ENCODE peak calls at places on chromosomes 5 and 9, in ten cellular contexts. I is cardiac muscle cell, R is choroid plexus epithelial cell, P is lower leg skin, W is HCT116, S is pancreas, H is sigmoid colon, B is BJ, Y is mammary epithelial cell, O is esophagus squamous epithelium. V is an unnamed sample.

GRCh38 chr9:93188426-93189368 is 4.8 kb downstream of the WNK2 start:
- DNase-seq in P (no peak), B (no peak), H (no peak), S (no peak), O (no peak), I (no peak), W (no peak), Y (no peak), R (no peak), V (no peak)

GRCh38 chr9:95741631-95742030 is 133.9 kb upstream of the ERCC6L2 start:
- DNase-seq in H (no peak), P (no peak), S (no peak), Y (no peak), O (no peak), W (no peak), R (no peak), B (no peak), I (no peak), V (no peak)

GRCh38 chr9:105329729-105330082 is 85.3 kb downstream of the SLC44A1 start:
- DNase-seq in R (peak), H (no peak), P (no peak), O (no peak), B (no peak), I (peak), W (no peak), Y (no peak), S (no peak), V (no peak)

GRCh38 chr9:82894961-82895902 is 167.7 kb downstream of the RASEF start:
- DNase-seq in R (no peak), I (no peak), H (no peak), Y (no peak), S (no peak), P (no peak), O (no peak), W (no peak), B (no peak), V (no peak)

GRCh38 chr5:2093859-2094615 is 211.3 kb upstream of the IRX4 start:
- DNase-seq in H (no peak), B (peak), O (no peak), I (peak), Y (peak), W (no peak), P (peak), S (no peak), R (peak), V (peak)

GRCh38 chr9:70683841-70684240 is 269.4 kb upstream of the KLF9 start:
- DNase-seq in I (peak), Y (no peak), H (no peak), P (no peak), R (no peak), B (no peak), W (no peak), S (no peak), O (no peak), V (no peak)

GRCh38 chr9:24464321-24464951 is 81.3 kb downstream of the IZUMO3 start:
- DNase-seq in B (no peak), W (no peak), P (no peak), R (peak), Y (peak), I (peak), H (no peak), S (no peak), O (no peak), V (no peak)

GRCh38 chr5:148829734-148830133 is 3.3 kb downstream of the ADRB2 start:
- DNase-seq in H (no peak), B (no peak), P (no peak), S (no peak), I (no peak), O (no peak), Y (no peak), R (no peak), W (no peak), V (no peak)

GRCh38 chr5:151886741-151887261 is 37.9 kb downstream of the GLRA1 start:
- DNase-seq in S (no peak), I (no peak), W (no peak), O (no peak), R (no peak), P (no peak), B (no peak), H (no peak), Y (no peak), V (no peak)

GRCh38 chr5:129399069-129399468 is 61.0 kb upstream of the ADAMTS19 start:
- DNase-seq in I (no peak), W (no peak), B (no peak), P (no peak), S (no peak), Y (no peak), O (no peak), H (no peak), R (no peak), V (no peak)

GRCh38 chr5:139823757-139824355 is 28.2 kb downstream of the PSD2 start:
- DNase-seq in P (no peak), I (no peak), B (no peak), O (no peak), H (peak), R (no peak), Y (no peak), S (no peak), W (no peak), V (no peak)

GRCh38 chr9:98576354-98576753 is 132.4 kb downstream of the GABBR2 start:
- DNase-seq in B (no peak), P (no peak), R (no peak), W (no peak), Y (no peak), S (no peak), O (no peak), I (no peak), H (no peak), V (no peak)

DNA sequence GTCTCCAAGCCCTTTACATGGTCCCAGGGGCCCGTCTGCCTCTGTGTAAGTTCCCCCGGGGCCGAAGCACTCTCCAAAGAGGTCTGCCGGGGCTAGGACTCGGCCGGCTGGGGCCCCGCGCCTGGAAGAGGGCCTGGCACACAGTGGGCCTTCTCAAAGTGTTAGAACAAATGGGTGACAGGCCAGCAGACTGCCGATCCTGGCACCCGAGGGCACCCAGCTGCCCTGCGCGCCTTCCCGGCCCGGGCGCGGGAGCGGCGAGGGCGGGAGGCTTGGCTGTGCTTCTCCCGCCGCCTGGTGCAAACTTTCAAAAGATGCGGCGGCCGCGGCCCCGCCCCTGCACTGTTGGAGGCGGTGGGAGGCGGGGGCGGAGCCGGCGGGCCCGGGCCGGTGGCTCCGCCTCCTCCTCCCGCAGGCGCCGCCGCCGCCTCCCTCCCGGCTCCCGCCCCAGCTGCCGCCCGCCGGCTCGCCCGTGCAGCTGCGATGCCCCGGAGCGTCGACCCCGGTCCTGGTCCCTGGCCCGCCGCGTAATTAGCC is at the start of gene NEURL1B:
- DNase-seq in R (peak), B (no peak), Y (peak), O (no peak), P (peak), S (peak), I (peak), W (peak), H (peak), V (peak)
- H3K4me3 ChIP-seq in R (peak), B (peak), Y (peak), O (peak), P (peak), S (peak), I (peak), W (peak), H (peak), V (peak)

GRCh38 chr5:57117601-57118000 is 56.3 kb upstream of the GPBP1 start:
- DNase-seq in W (no peak), H (no peak), O (no peak), P (no peak), S (no peak), I (no peak), Y (peak), B (no peak), R (no peak), V (no peak)

GRCh38 chr5:57113486-57113885 is 60.4 kb upstream of the GPBP1 start:
- DNase-seq in I (peak), P (no peak), R (no peak), S (no peak), O (no peak), Y (no peak), W (no peak), H (no peak), B (no peak), V (no peak)

GRCh38 chr5:57106661-57107060 is 67.2 kb upstream of the GPBP1 start:
- DNase-seq in Y (no peak), W (no peak), R (no peak), I (no peak), P (no peak), H (no peak), S (no peak), B (no peak), O (no peak), V (no peak)

DNA sequence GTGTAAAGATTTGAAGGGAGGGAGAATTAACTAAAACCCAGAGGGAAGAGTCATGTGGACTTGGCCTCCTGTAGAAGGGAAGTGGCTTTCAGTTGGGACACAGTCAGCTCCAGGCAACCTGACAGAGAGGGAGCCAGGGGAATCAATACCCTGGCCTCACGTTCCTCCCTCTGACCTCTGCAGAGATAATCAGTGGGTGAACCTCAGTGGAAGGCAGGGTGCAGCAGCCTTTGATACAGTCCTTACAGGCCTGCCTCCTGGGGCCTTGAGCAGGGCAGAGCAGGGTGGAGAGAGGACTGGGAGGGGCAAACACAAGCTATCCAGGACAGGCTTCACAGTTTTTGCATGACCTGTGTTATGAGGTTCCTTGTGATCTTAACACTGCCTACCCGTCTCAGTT is 61.9 kb upstream of the GPBP1 start:
- DNase-seq in Y (no peak), H (no peak), B (no peak), S (no peak), O (no peak), I (no peak), R (no peak), P (no peak), W (no peak), V (no peak)
- TF ChIP-seq CTCF in Y (no peak), H (no peak), B (no peak), S (no peak), O (no peak), I (no peak), R (no peak), P (no peak), W (no peak), V (no peak)

GRCh38 chr5:36880761-36881160 is 4.2 kb downstream of the NIPBL start:
- DNase-seq in R (peak), B (no peak), P (no peak), S (no peak), W (no peak), I (peak), Y (peak), H (no peak), O (no peak), V (no peak)

GRCh38 chr5:36881807-36882206 is 5.2 kb downstream of the NIPBL start:
- DNase-seq in B (no peak), H (no peak), O (no peak), P (no peak), W (no peak), R (no peak), Y (no peak), I (no peak), S (no peak), V (no peak)

GRCh38 chr5:36879274-36880033 is 2.9 kb downstream of the NIPBL start:
- DNase-seq in R (no peak), B (no peak), S (no peak), Y (no peak), H (no peak), P (no peak), I (no peak), W (no peak), O (no peak), V (no peak)

GRCh38 chr5:36882250-36882649 is 5.7 kb downstream of the NIPBL start:
- DNase-seq in I (no peak), Y (no peak), H (no peak), O (no peak), B (no peak), R (no peak), P (no peak), W (no peak), S (no peak), V (no peak)

DNA sequence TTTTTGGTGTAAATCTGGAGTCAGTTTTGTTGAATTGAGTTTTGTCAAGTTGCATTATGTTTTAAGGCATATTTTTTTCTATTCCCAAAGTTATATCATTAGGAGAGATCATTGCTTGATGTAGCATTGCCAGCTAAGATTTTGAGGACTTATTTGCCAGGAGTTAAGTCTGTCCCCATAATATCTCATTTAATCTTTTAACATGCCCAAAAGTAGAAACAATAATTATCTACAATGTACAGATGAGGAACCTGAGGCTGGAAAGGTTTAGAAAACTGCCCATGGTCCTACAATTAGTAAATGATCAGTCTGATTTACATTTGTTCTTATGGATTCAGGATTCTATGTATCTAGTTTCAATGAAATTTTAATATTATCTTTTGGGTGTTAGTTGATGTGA is 4.7 kb downstream of the NIPBL start:
- DNase-seq in B (no peak), O (no peak), W (no peak), S (no peak), Y (no peak), R (no peak), H (no peak), P (no peak), I (no peak), V (no peak)
- H3K4me3 ChIP-seq in B (no peak), O (no peak), W (no peak), S (no peak), Y (peak), R (no peak), H (no peak), P (no peak), I (no peak), V (no peak)

DNA sequence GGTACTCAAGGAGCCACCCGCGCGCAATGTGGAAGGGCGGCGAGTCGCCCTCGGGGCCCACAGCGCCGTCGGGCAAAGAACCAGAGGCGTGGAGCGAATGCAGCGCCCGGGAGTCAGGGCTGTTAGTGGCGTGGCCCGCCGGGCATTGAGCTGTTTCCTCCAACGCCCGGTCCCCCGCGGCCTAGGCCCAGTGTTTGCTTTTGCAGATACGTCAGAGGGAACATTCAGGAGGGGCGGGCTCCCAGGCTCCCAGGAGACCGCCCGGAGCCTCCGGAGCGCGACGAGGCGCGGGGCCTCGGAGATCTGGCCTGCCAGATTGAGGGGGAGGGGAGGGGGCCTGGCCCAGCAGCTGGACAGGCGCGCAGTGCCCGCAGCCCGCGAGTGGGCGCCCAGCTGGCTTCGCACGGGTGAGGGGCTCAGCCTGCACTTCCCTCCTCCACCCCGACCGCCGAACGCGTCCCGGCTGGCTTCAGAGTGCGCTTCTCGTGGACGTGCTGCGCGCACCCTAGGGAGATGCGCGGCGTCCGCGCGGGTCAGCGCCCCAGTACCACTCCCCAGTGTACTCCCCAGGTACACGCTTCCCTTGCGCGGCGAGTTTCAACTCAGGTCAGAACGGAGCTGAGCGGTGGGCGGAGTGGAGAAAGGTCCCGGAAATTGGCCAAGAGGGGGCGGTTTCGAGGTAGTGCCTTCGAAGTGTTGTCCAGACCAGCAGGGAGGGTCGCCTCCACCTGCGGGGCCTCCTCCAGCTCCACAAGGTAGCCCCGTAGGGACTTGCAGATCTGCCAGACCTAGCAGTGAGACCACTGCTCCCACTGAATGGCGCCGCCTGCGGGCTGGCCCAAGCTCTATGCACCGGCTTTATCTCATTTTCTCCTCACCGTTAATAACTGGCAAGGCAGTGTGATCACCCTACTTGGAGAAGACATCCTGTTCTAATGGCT is 130.4 kb downstream of the TMEM174 start:
- DNase-seq in P (no peak), I (no peak), H (no peak), W (no peak), S (no peak), Y (no peak), B (no peak), R (peak), O (no peak), V (no peak)
- TF ChIP-seq CTCF in P (no peak), I (peak), H (no peak), W (no peak), S (no peak), Y (peak), B (no peak), R (peak), O (no peak), V (no peak)

V was measured in tibial artery.